ENCODE peak calls at places on chromosome 22, in ten cellular contexts. J is body of pancreas, B is pancreas, F is cardiac muscle cell, L is thoracic aorta, O is fibroblast of mammary gland, Q is astrocyte of the cerebellum, D is brain microvascular endothelial cell, S is SK-N-SH, I is mucosa of descending colon. R is an unnamed sample.

GRCh38 chr22:38069372-38070249 is 12.4 kb downstream of the PICK1 start:
- DNase-seq in O (peak; percentile 26), D (peak; percentile 62), I (peak; percentile 21), J (no peak), Q (no peak), B (peak; percentile 36), L (peak; percentile 88), F (peak; percentile 84), S (peak; percentile 55), R (no peak)

GRCh38 chr22:44931077-44931540 is 78.7 kb downstream of the PHF21B start:
- DNase-seq in F (peak; percentile 13), D (no peak), B (no peak), O (peak; percentile 0), L (no peak), S (peak; percentile 97), I (peak; percentile 12), J (peak; percentile 18), Q (no peak), R (no peak)

GRCh38 chr22:41481131-41481830 is 12.4 kb downstream of the ACO2 start:
- DNase-seq in J (no peak), B (no peak), D (peak; percentile 12), S (no peak), I (no peak), F (no peak), L (peak; percentile 25), O (peak; percentile 55), Q (no peak), R (no peak)

GRCh38 chr22:50118557-50119168 is 28.9 kb downstream of the MOV10L1 start:
- DNase-seq in L (no peak), B (no peak), O (peak; percentile 90), J (peak; percentile 18), S (no peak), Q (peak; percentile 81), F (peak; percentile 58), D (peak; percentile 99), I (no peak), R (peak; percentile 18)

GRCh38 chr22:36352775-36353507 is 34.8 kb downstream of the MYH9 start:
- DNase-seq in D (peak; percentile 77), J (peak; percentile 94), I (no peak), Q (peak; percentile 87), B (peak; percentile 93), L (peak; percentile 55), S (no peak), O (peak; percentile 91), F (no peak), R (no peak)

GRCh38 chr22:28051787-28052356 is 132.8 kb upstream of the PITPNB start:
- DNase-seq in Q (no peak), F (peak; percentile 77), S (peak; percentile 44), O (peak; percentile 65), D (peak; percentile 59), J (peak; percentile 71), B (peak; percentile 76), I (peak; percentile 76), L (no peak), R (no peak)

GRCh38 chr22:49720279-49720959 is 107.3 kb downstream of the BRD1 start:
- DNase-seq in O (no peak), J (no peak), B (peak; percentile 43), Q (no peak), I (no peak), D (no peak), S (no peak), L (no peak), F (no peak), R (no peak)

GRCh38 chr22:25388866-25389540 is 169.6 kb downstream of the CRYBB2 start:
- DNase-seq in F (no peak), B (no peak), Q (no peak), L (no peak), J (no peak), O (no peak), S (no peak), D (no peak), I (no peak), R (no peak)

GRCh38 chr22:17781319-17782031 is 7.2 kb upstream of the BID start:
- DNase-seq in B (no peak), Q (peak; percentile 61), D (peak; percentile 81), I (no peak), L (no peak), O (peak; percentile 80), J (peak; percentile 51), S (peak; percentile 57), F (no peak), R (peak; percentile 86)

GRCh38 chr22:22872722-22873708 is 14.6 kb upstream of the IGLL5 start:
- DNase-seq in I (no peak), Q (no peak), O (no peak), B (no peak), S (no peak), D (no peak), L (no peak), J (no peak), F (no peak), R (no peak)

GRCh38 chr22:39236321-39237275 is 8.2 kb downstream of the PDGFB start:
- DNase-seq in O (no peak), D (peak; percentile 51), J (peak; percentile 57), S (no peak), I (peak; percentile 57), L (no peak), B (peak; percentile 52), F (peak; percentile 97), Q (no peak), R (no peak)

GRCh38 chr22:31566484-31566883 is 70.1 kb downstream of the SFI1 start:
- DNase-seq in Q (no peak), B (no peak), O (no peak), F (no peak), D (peak; percentile 9), I (no peak), S (no peak), J (no peak), L (no peak), R (no peak)

GRCh38 chr22:46737976-46738641 is at the start of gene CERK:
- DNase-seq in I (peak; percentile 75), J (peak; percentile 82), D (no peak), Q (no peak), B (peak; percentile 89), O (peak; percentile 33), S (peak; percentile 95), L (no peak), F (peak; percentile 90), R (no peak)

GRCh38 chr22:22662095-22662494 is 17.7 kb downstream of the GGTLC2 start:
- DNase-seq in L (no peak), J (no peak), I (no peak), B (no peak), O (no peak), F (no peak), S (no peak), D (no peak), Q (no peak), R (no peak)

GRCh38 chr22:35480627-35481565 is 59.7 kb upstream of the RASD2 start:
- DNase-seq in Q (no peak), D (no peak), L (no peak), O (no peak), B (peak; percentile 15), S (no peak), J (no peak), F (no peak), I (peak; percentile 85), R (no peak)

GRCh38 chr22:45083659-45084305 is 74.0 kb upstream of the PHF21B start:
- DNase-seq in I (no peak), D (no peak), B (no peak), F (no peak), J (no peak), Q (peak; percentile 34), L (no peak), S (no peak), O (peak; percentile 89), R (peak; percentile 12)

GRCh38 chr22:19641254-19641982 is 72.9 kb upstream of the SEPTIN5 start:
- DNase-seq in S (peak; percentile 3), B (no peak), Q (no peak), J (peak; percentile 45), I (peak; percentile 20), L (no peak), O (no peak), D (no peak), F (peak; percentile 72), R (no peak)

GRCh38 chr22:36334081-36334831 is 53.5 kb downstream of the MYH9 start:
- DNase-seq in O (no peak), L (no peak), I (no peak), B (no peak), Q (no peak), J (peak; percentile 42), S (no peak), F (no peak), D (no peak), R (no peak)

GRCh38 chr22:40462195-40462988 is 92.0 kb downstream of the SGSM3 start:
- DNase-seq in O (no peak), S (no peak), F (no peak), Q (no peak), J (no peak), I (peak; percentile 20), L (no peak), D (no peak), B (no peak), R (no peak)

GRCh38 chr22:48091656-48092223 is 1329.3 kb downstream of the TBC1D22A start:
- DNase-seq in O (no peak), Q (no peak), J (no peak), F (no peak), L (no peak), D (no peak), B (no peak), S (no peak), I (no peak), R (no peak)
- TF ChIP-seq CTCF in O (no peak), Q (no peak), J (no peak), F (no peak), L (no peak), D (no peak), B (no peak), S (no peak), I (no peak), R (no peak)

GRCh38 chr22:43885319-43885671 is 6.5 kb downstream of the PNPLA5 start:
- DNase-seq in O (no peak), Q (no peak), D (no peak), F (no peak), J (no peak), I (no peak), B (no peak), S (no peak), L (no peak), R (no peak)
- H3K4me3 ChIP-seq in O (no peak overlapping the region), Q (no peak overlapping the region), D (no peak overlapping the region), F (no peak overlapping the region), J (no peak overlapping the region), I (no peak overlapping the region), B (no peak overlapping the region), S (no peak overlapping the region), L (no peak overlapping the region), R (no peak overlapping the region)

DNA sequence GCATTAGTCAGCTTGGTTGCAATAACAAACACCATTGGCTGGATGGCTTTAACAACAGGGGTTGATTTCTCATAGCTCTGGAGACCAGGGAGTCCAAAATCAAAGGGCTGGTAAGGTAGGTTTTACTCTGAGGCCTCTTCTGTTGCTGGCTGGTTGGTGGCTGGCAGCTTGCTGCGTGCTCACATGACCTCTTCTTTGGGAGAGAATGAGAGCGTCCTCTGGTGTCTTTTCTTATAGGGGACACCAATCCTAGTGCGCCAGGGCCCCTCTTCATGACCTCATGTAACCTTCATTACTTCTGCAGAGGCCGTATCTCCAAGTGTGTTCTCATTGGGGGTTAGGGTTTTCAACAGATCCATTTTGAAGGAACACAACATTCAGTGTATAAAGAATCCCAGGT is 1308.3 kb downstream of the TBC1D22A start:
- DNase-seq in F (no peak), J (no peak), O (no peak), D (no peak), I (no peak), B (no peak), L (no peak), Q (no peak), S (no peak), R (no peak)
- TF ChIP-seq CTCF in F (no peak), J (no peak), O (no peak), D (no peak), I (no peak), B (no peak), L (no peak), Q (no peak), S (no peak), R (no peak)

GRCh38 chr22:43326342-43326825 is 16.8 kb downstream of the SCUBE1 start:
- DNase-seq in O (no peak), F (no peak), D (no peak), L (no peak), S (no peak), I (no peak), Q (no peak), J (no peak), B (no peak), R (no peak)
- H3K4me3 ChIP-seq in O (no peak overlapping the region), F (no peak overlapping the region), D (no peak overlapping the region), L (no peak overlapping the region), S (no peak overlapping the region), I (no peak overlapping the region), Q (no peak overlapping the region), J (no peak overlapping the region), B (no peak overlapping the region), R (no peak overlapping the region)

R was measured in epithelial cell of proximal tubule.